ENCODE peak calls at places on chromosomes 2 and 18, in four cellular contexts. D is activated CD8-positive, alpha-beta memory T cell treated with anti-CD3 and anti-CD28 coated beads for 24 hours; Z is HAP-1; K is activated naive CD4-positive, alpha-beta T cell treated with Interleukin-2 at 50 U/mL for 16 hours. Y is an unnamed sample.

GRCh38 chr18:34219651-34220050 is 5.1 kb downstream of the NOL4 start:
- DNase-seq in D (no peak), Z (no peak), K (no peak), Y (no peak)

GRCh38 chr2:190470256-190470826 is 62.2 kb downstream of the MFSD6 start:
- DNase-seq in D (no peak), Z (no peak), K (no peak), Y (no peak)

GRCh38 chr18:52312321-52312720 is 27.7 kb upstream of the DCC start:
- DNase-seq in D (no peak), Z (no peak), K (no peak), Y (no peak)

GRCh38 chr2:18752667-18753422 is 163.5 kb upstream of the NT5C1B start:
- DNase-seq in D (no peak), Z (no peak), K (no peak), Y (no peak)

GRCh38 chr2:231800493-231801091 is 14.3 kb downstream of the COPS7B start:
- DNase-seq in D (no peak), Z (peak), K (peak), Y (no peak)

GRCh38 chr2:72041638-72042111 is 106.0 kb downstream of the CYP26B1 start:
- DNase-seq in D (no peak), Z (no peak), K (no peak), Y (no peak)

GRCh38 chr2:241223211-241224067 is 35.0 kb downstream of the ANO7 start:
- DNase-seq in D (no peak), Z (no peak), K (no peak), Y (no peak)

GRCh38 chr18:78701753-78702409 is 277.7 kb upstream of the SALL3 start:
- DNase-seq in D (no peak), Z (peak), K (no peak), Y (no peak)

GRCh38 chr18:63105636-63106316 is 213.8 kb downstream of the BCL2 start:
- DNase-seq in D (no peak), Z (no peak), K (no peak), Y (no peak)

GRCh38 chr2:5330961-5331360 is 361.2 kb upstream of the SOX11 start:
- DNase-seq in D (no peak), Z (no peak), K (no peak), Y (no peak)

GRCh38 chr2:222797308-222797707 is 63.5 kb upstream of the ACSL3 start:
- DNase-seq in D (no peak), Z (no peak), K (no peak), Y (no peak)

GRCh38 chr2:127637725-127638252 is 8.2 kb upstream of the GPR17 start:
- DNase-seq in D (no peak), Z (no peak), K (no peak), Y (no peak)

GRCh38 chr2:235358981-235359471 is 134.8 kb upstream of the AGAP1 start:
- DNase-seq in D (no peak), Z (no peak), K (no peak), Y (no peak)

GRCh38 chr2:45173513-45173912 is 164.3 kb upstream of the SIX2 start:
- DNase-seq in D (no peak), Z (no peak), K (no peak), Y (no peak)

GRCh38 chr2:20212459-20212870 is 12.5 kb downstream of the SDC1 start:
- DNase-seq in D (no peak), Z (no peak), K (no peak), Y (no peak)

GRCh38 chr2:96530474-96531357 is 5.8 kb upstream of the ARID5A start:
- DNase-seq in D (peak), Z (no peak), K (no peak), Y (peak)

GRCh38 chr2:179825494-179825893 is 35.9 kb downstream of the ZNF385B start:
- DNase-seq in D (no peak), Z (no peak), K (no peak), Y (no peak)

GRCh38 chr2:165113414-165113813 is 90.4 kb downstream of the SCN3A start:
- DNase-seq in D (no peak), Z (no peak), K (no peak), Y (no peak)

GRCh38 chr2:163248321-163249090 is 409.9 kb upstream of the KCNH7 start:
- DNase-seq in D (no peak), Z (no peak), K (no peak), Y (no peak)

GRCh38 chr18:58541137-58541788 is 87.6 kb downstream of the ALPK2 start:
- DNase-seq in D (no peak), Z (peak), K (peak), Y (no peak)

GRCh38 chr2:14554829-14555580 is 77.5 kb upstream of the LRATD1 start:
- DNase-seq in D (no peak), Z (no peak), K (no peak), Y (no peak)

GRCh38 chr2:174778479-174778962 is 14.2 kb upstream of the CHRNA1 start:
- DNase-seq in D (peak), Z (no peak), K (peak), Y (no peak)

GRCh38 chr2:26058390-26058789 is 24.5 kb downstream of the RAB10 start:
- DNase-seq in D (no peak), Z (no peak), K (no peak), Y (no peak)

GRCh38 chr2:205768815-205769493 is 86.7 kb downstream of the NRP2 start:
- DNase-seq in D (no peak), Z (no peak), K (no peak), Y (no peak)

GRCh38 chr2:38580237-38580636 is 22.5 kb downstream of the HNRNPLL start:
- DNase-seq in D (no peak), Z (no peak), K (no peak), Y (no peak)

GRCh38 chr2:232488721-232489300 is 1.2 kb upstream of the ECEL1 start:
- DNase-seq in D (no peak), Z (no peak), K (no peak), Y (no peak)

GRCh38 chr18:64474751-64475150 is 325.9 kb upstream of the LINC00305 start:
- DNase-seq in D (no peak), Z (no peak), K (no peak), Y (no peak)

GRCh38 chr2:174577967-174578589 is 19.5 kb downstream of the WIPF1 start:
- DNase-seq in D (no peak), Z (no peak), K (peak), Y (no peak)

GRCh38 chr2:68487773-68488355 is 20.5 kb downstream of the APLF start:
- DNase-seq in D (no peak), Z (no peak), K (no peak), Y (no peak)

GRCh38 chr2:147521936-147522335 is 322.9 kb upstream of the ACVR2A start:
- DNase-seq in D (no peak), Z (no peak), K (no peak), Y (no peak)

GRCh38 chr2:133655565-133656113 is 87.4 kb upstream of the NCKAP5 start:
- DNase-seq in D (no peak), Z (no peak), K (no peak), Y (no peak)

GRCh38 chr2:128979182-128979581 is 660.5 kb upstream of the HS6ST1 start:
- DNase-seq in D (no peak), Z (no peak), K (no peak), Y (no peak)

GRCh38 chr2:124683536-124684407 is 658.7 kb downstream of the CNTNAP5 start:
- DNase-seq in D (no peak), Z (no peak), K (no peak), Y (no peak)

GRCh38 chr2:3960106-3960505 is 256.7 kb downstream of the DCDC2C start:
- DNase-seq in D (no peak), Z (no peak), K (no peak), Y (no peak)

GRCh38 chr2:237177052-237177451 is 91.4 kb downstream of the COPS8 start:
- DNase-seq in D (no peak), Z (no peak), K (no peak), Y (no peak)